ENCODE peak calls at places on chromosomes 2 and 18, in eight cellular contexts. One of them, this sample, is unnamed.

GRCh38 chr2:96888082-96889011 is 18.5 kb upstream of the SEMA4C start:
- DNase-seq in dorsolateral prefrontal cortex: peak
- DNase-seq in Peyer's patch: no peak
- DNase-seq in tibial artery: peak
- DNase-seq in cardiac fibroblast: no peak
- DNase-seq in GM23248: no peak
- DNase-seq in lower lobe of right lung: peak
- DNase-seq in right cardiac atrium: peak
- DNase-seq in this sample: no peak

GRCh38 chr2:88452151-88452851 is at the start of gene FOXI3:
- DNase-seq in Peyer's patch: no peak
- DNase-seq in dorsolateral prefrontal cortex: no peak
- DNase-seq in right cardiac atrium: no peak
- DNase-seq in cardiac fibroblast: no peak
- DNase-seq in tibial artery: peak
- DNase-seq in GM23248: no peak
- DNase-seq in lower lobe of right lung: no peak
- DNase-seq in this sample: no peak

GRCh38 chr2:9010866-9011265 is 7.4 kb upstream of the MBOAT2 start:
- DNase-seq in lower lobe of right lung: no peak
- DNase-seq in GM23248: peak
- DNase-seq in right cardiac atrium: no peak
- DNase-seq in Peyer's patch: no peak
- DNase-seq in tibial artery: no peak
- DNase-seq in cardiac fibroblast: peak
- DNase-seq in dorsolateral prefrontal cortex: no peak
- DNase-seq in this sample: peak

GRCh38 chr2:105175231-105175630 is 66.3 kb upstream of the GPR45 start:
- DNase-seq in dorsolateral prefrontal cortex: no peak
- DNase-seq in lower lobe of right lung: no peak
- DNase-seq in right cardiac atrium: no peak
- DNase-seq in tibial artery: no peak
- DNase-seq in Peyer's patch: no peak
- DNase-seq in GM23248: no peak
- DNase-seq in cardiac fibroblast: no peak
- DNase-seq in this sample: no peak

GRCh38 chr2:36423619-36424120 is 68.1 kb downstream of the CRIM1 start:
- DNase-seq in tibial artery: no peak
- DNase-seq in GM23248: no peak
- DNase-seq in lower lobe of right lung: no peak
- DNase-seq in right cardiac atrium: no peak
- DNase-seq in Peyer's patch: no peak
- DNase-seq in dorsolateral prefrontal cortex: no peak
- DNase-seq in cardiac fibroblast: no peak
- DNase-seq in this sample: no peak

GRCh38 chr18:3395466-3395865 is 54.5 kb upstream of the TGIF1 start:
- DNase-seq in cardiac fibroblast: no peak
- DNase-seq in right cardiac atrium: no peak
- DNase-seq in lower lobe of right lung: no peak
- DNase-seq in dorsolateral prefrontal cortex: no peak
- DNase-seq in GM23248: no peak
- DNase-seq in Peyer's patch: no peak
- DNase-seq in tibial artery: no peak
- DNase-seq in this sample: no peak

GRCh38 chr2:43323810-43324588 is 97.6 kb upstream of the ZFP36L2 start:
- DNase-seq in lower lobe of right lung: no peak
- DNase-seq in GM23248: peak
- DNase-seq in Peyer's patch: no peak
- DNase-seq in cardiac fibroblast: no peak
- DNase-seq in dorsolateral prefrontal cortex: no peak
- DNase-seq in right cardiac atrium: peak
- DNase-seq in tibial artery: peak
- DNase-seq in this sample: no peak

GRCh38 chr2:159262226-159262625 is 24.3 kb downstream of the WDSUB1 start:
- DNase-seq in right cardiac atrium: no peak
- DNase-seq in Peyer's patch: no peak
- DNase-seq in dorsolateral prefrontal cortex: no peak
- DNase-seq in lower lobe of right lung: no peak
- DNase-seq in tibial artery: no peak
- DNase-seq in cardiac fibroblast: no peak
- DNase-seq in GM23248: no peak
- DNase-seq in this sample: no peak

GRCh38 chr2:151251012-151251411 is 10.7 kb downstream of the RBM43 start:
- DNase-seq in right cardiac atrium: no peak
- DNase-seq in GM23248: peak
- DNase-seq in lower lobe of right lung: no peak
- DNase-seq in dorsolateral prefrontal cortex: no peak
- DNase-seq in cardiac fibroblast: peak
- DNase-seq in Peyer's patch: no peak
- DNase-seq in tibial artery: no peak
- DNase-seq in this sample: peak

GRCh38 chr2:226183550-226183949 is 616.1 kb downstream of the IRS1 start:
- DNase-seq in tibial artery: no peak
- DNase-seq in cardiac fibroblast: no peak
- DNase-seq in right cardiac atrium: no peak
- DNase-seq in GM23248: no peak
- DNase-seq in lower lobe of right lung: no peak
- DNase-seq in Peyer's patch: no peak
- DNase-seq in dorsolateral prefrontal cortex: no peak
- DNase-seq in this sample: peak

GRCh38 chr2:20397811-20398447 is 47.3 kb upstream of the PUM2 start:
- DNase-seq in tibial artery: no peak
- DNase-seq in cardiac fibroblast: no peak
- DNase-seq in Peyer's patch: no peak
- DNase-seq in dorsolateral prefrontal cortex: no peak
- DNase-seq in lower lobe of right lung: no peak
- DNase-seq in right cardiac atrium: no peak
- DNase-seq in GM23248: no peak
- DNase-seq in this sample: no peak

GRCh38 chr2:172084734-172085459 is 410 bp upstream of the DLX1 start:
- DNase-seq in tibial artery: peak
- DNase-seq in right cardiac atrium: peak
- DNase-seq in GM23248: peak
- DNase-seq in dorsolateral prefrontal cortex: peak
- DNase-seq in lower lobe of right lung: peak
- DNase-seq in Peyer's patch: peak
- DNase-seq in cardiac fibroblast: peak
- DNase-seq in this sample: peak

GRCh38 chr2:172087780-172088244 is 2.5 kb downstream of the DLX1 start:
- DNase-seq in dorsolateral prefrontal cortex: no peak
- DNase-seq in GM23248: peak
- DNase-seq in lower lobe of right lung: no peak
- DNase-seq in right cardiac atrium: no peak
- DNase-seq in Peyer's patch: no peak
- DNase-seq in tibial artery: no peak
- DNase-seq in cardiac fibroblast: no peak
- DNase-seq in this sample: no peak

GRCh38 chr2:172087191-172087779 is 2.0 kb downstream of the DLX1 start:
- DNase-seq in tibial artery: no peak
- DNase-seq in right cardiac atrium: no peak
- DNase-seq in cardiac fibroblast: no peak
- DNase-seq in Peyer's patch: no peak
- DNase-seq in dorsolateral prefrontal cortex: no peak
- DNase-seq in lower lobe of right lung: no peak
- DNase-seq in GM23248: peak
- DNase-seq in this sample: peak

GRCh38 chr2:172085460-172086159 is at the start of gene DLX1:
- DNase-seq in dorsolateral prefrontal cortex: no peak
- DNase-seq in lower lobe of right lung: no peak
- DNase-seq in cardiac fibroblast: no peak
- DNase-seq in tibial artery: no peak
- DNase-seq in GM23248: no peak
- DNase-seq in right cardiac atrium: peak
- DNase-seq in Peyer's patch: no peak
- DNase-seq in this sample: no peak

DNA sequence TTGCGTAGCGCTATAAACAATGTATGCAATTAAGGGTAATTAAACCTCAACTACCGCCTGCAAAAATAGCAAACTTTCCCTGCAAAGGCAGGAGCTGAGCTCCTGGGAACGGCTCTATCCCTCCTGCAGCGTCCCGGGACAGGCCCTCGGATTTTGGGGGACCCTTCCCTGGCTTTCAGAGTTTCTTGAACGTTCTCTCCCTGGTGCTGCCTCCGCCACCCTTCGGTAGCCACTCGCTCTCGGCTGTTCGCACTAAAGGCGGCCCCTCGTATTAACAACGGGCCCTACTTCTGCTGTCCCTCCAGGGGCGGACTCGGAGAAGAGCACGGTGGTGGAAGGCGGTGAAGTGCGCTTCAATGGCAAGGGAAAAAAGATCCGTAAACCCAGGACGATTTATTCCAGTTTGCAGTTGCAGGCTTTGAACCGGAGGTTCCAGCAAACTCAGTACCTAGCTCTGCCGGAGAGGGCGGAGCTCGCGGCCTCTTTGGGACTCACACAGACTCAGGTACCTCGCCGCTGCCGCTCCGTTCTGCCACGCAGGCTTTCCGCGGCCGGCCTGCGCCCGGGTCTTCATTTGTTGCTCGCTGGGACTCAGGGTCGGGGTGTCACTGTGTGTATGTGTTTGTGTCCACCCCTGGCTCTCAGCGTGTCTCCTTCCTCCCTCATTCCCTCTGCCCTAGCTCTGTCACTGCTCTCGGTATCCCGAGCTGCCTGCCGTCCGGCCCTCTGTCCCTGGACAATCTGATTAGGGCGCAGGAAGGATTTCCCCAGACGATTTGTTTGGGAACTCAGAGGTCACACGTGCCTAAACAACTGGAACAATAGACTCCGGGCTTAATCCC is 1.3 kb downstream of the DLX1 start:
- DNase-seq in dorsolateral prefrontal cortex: no peak
- DNase-seq in GM23248: peak
- DNase-seq in right cardiac atrium: peak
- DNase-seq in cardiac fibroblast: no peak
- DNase-seq in tibial artery: no peak
- DNase-seq in Peyer's patch: peak
- DNase-seq in lower lobe of right lung: no peak
- DNase-seq in this sample: peak
- H3K4me3 ChIP-seq in dorsolateral prefrontal cortex: no peak
- H3K4me3 ChIP-seq in GM23248: peak
- H3K4me3 ChIP-seq in right cardiac atrium: no peak
- H3K4me3 ChIP-seq in cardiac fibroblast: no peak
- H3K4me3 ChIP-seq in tibial artery: no peak
- H3K4me3 ChIP-seq in Peyer's patch: peak
- H3K4me3 ChIP-seq in lower lobe of right lung: no peak
- H3K4me3 ChIP-seq in this sample: peak

GRCh38 chr2:174334278-174334715 is 457 bp upstream of the SP9 start:
- DNase-seq in right cardiac atrium: no peak
- DNase-seq in dorsolateral prefrontal cortex: no peak
- DNase-seq in cardiac fibroblast: no peak
- DNase-seq in Peyer's patch: no peak
- DNase-seq in lower lobe of right lung: no peak
- DNase-seq in GM23248: no peak
- DNase-seq in tibial artery: no peak
- DNase-seq in this sample: no peak

GRCh38 chr2:174336403-174337336 is 1.9 kb downstream of the SP9 start:
- DNase-seq in Peyer's patch: peak
- DNase-seq in tibial artery: no peak
- DNase-seq in lower lobe of right lung: peak
- DNase-seq in GM23248: no peak
- DNase-seq in dorsolateral prefrontal cortex: no peak
- DNase-seq in cardiac fibroblast: no peak
- DNase-seq in right cardiac atrium: no peak
- DNase-seq in this sample: no peak

GRCh38 chr2:174335605-174336402 is 1.1 kb downstream of the SP9 start:
- DNase-seq in dorsolateral prefrontal cortex: no peak
- DNase-seq in tibial artery: no peak
- DNase-seq in GM23248: peak
- DNase-seq in Peyer's patch: peak
- DNase-seq in cardiac fibroblast: no peak
- DNase-seq in lower lobe of right lung: no peak
- DNase-seq in right cardiac atrium: no peak
- DNase-seq in this sample: no peak

GRCh38 chr2:174333502-174334277 is 1.1 kb upstream of the SP9 start:
- DNase-seq in Peyer's patch: peak
- DNase-seq in tibial artery: no peak
- DNase-seq in cardiac fibroblast: no peak
- DNase-seq in lower lobe of right lung: no peak
- DNase-seq in GM23248: no peak
- DNase-seq in dorsolateral prefrontal cortex: no peak
- DNase-seq in right cardiac atrium: no peak
- DNase-seq in this sample: no peak

DNA sequence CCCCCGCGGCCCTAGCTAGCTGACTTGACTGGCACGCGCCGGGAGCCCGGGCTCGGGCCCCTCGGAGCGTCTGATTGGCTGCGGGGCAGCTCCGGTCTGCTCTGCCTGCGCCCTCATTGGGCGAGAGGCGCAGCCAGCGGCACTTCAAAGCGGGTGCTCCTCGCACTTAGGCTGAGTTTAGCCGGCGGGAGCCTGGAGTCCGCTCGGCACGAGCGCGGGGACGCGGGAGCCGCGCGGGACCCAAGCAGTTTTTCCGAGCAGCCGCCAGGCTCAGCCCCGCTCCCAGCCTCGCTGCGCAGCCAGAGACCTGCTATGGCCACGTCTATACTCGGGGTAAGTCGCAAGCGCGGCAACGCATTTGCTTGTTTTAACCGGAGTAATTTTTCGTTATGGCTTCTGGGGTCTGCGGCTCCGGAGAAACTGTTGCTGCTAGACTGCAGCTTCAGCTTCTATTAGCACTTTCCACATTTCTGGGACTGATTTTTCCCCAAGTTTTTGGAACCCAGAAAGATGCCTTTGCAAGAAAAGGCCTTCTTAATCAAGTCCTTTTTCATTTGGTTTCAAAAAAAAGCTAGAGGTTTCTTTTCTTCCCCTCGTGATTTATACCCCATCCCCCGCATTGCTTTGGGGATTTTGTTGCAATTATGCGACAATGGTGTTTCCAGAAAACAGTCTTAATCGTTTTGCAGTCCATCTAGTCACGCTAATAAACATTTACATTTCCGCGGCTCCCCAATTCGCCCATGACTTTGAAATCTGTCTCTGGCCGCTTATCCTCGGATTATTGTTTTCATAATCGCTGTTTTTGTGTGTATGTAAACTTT is at the start of gene SP9:
- DNase-seq in GM23248: peak
- DNase-seq in Peyer's patch: peak
- DNase-seq in cardiac fibroblast: no peak
- DNase-seq in lower lobe of right lung: no peak
- DNase-seq in right cardiac atrium: no peak
- DNase-seq in dorsolateral prefrontal cortex: no peak
- DNase-seq in tibial artery: no peak
- DNase-seq in this sample: peak
- H3K4me3 ChIP-seq in GM23248: peak
- H3K4me3 ChIP-seq in Peyer's patch: peak
- H3K4me3 ChIP-seq in cardiac fibroblast: no peak
- H3K4me3 ChIP-seq in lower lobe of right lung: peak
- H3K4me3 ChIP-seq in right cardiac atrium: peak
- H3K4me3 ChIP-seq in dorsolateral prefrontal cortex: peak
- H3K4me3 ChIP-seq in tibial artery: no peak
- H3K4me3 ChIP-seq in this sample: peak

GRCh38 chr2:134718095-134718955 is 475 bp downstream of the TMEM163 start:
- DNase-seq in right cardiac atrium: peak
- DNase-seq in cardiac fibroblast: no peak
- DNase-seq in lower lobe of right lung: peak
- DNase-seq in Peyer's patch: no peak
- DNase-seq in tibial artery: no peak
- DNase-seq in GM23248: peak
- DNase-seq in dorsolateral prefrontal cortex: peak
- DNase-seq in this sample: no peak
- H3K4me3 ChIP-seq in right cardiac atrium: peak
- H3K4me3 ChIP-seq in cardiac fibroblast: peak
- H3K4me3 ChIP-seq in lower lobe of right lung: peak
- H3K4me3 ChIP-seq in Peyer's patch: peak
- H3K4me3 ChIP-seq in tibial artery: peak
- H3K4me3 ChIP-seq in GM23248: no peak
- H3K4me3 ChIP-seq in dorsolateral prefrontal cortex: peak
- H3K4me3 ChIP-seq in this sample: no peak

GRCh38 chr2:102772659-102773058 is 10.8 kb downstream of the TMEM182 start:
- DNase-seq in tibial artery: no peak
- DNase-seq in right cardiac atrium: no peak
- DNase-seq in Peyer's patch: no peak
- DNase-seq in dorsolateral prefrontal cortex: no peak
- DNase-seq in GM23248: no peak
- DNase-seq in cardiac fibroblast: no peak
- DNase-seq in lower lobe of right lung: no peak
- DNase-seq in this sample: no peak
- H3K4me3 ChIP-seq in tibial artery: no peak
- H3K4me3 ChIP-seq in right cardiac atrium: no peak
- H3K4me3 ChIP-seq in Peyer's patch: no peak
- H3K4me3 ChIP-seq in dorsolateral prefrontal cortex: no peak
- H3K4me3 ChIP-seq in GM23248: no peak
- H3K4me3 ChIP-seq in cardiac fibroblast: no peak
- H3K4me3 ChIP-seq in lower lobe of right lung: no peak
- H3K4me3 ChIP-seq in this sample: no peak

This sample was measured in foreskin fibroblast.